ENCODE peak calls at places on chromosomes 6 and 20, in five cellular contexts. X is cardiac muscle cell; O is CD8-positive, alpha-beta T cell; I is lower lobe of right lung; Z is DND-41. J is an unnamed sample.

GRCh38 chr6:11341867-11342266 is 109.4 kb upstream of the NEDD9 start:
- DNase-seq in X (peak; percentile 59), I (no peak), Z (no peak), O (no peak), J (no peak)

GRCh38 chr6:39347906-39348585 is 25.5 kb upstream of the KCNK16 start:
- DNase-seq in Z (peak; percentile 71), I (peak; percentile 78), X (peak; percentile 73), O (peak; percentile 36), J (peak; percentile 84)

GRCh38 chr6:115969207-115969929 is 91.3 kb downstream of the FRK start:
- DNase-seq in O (no peak), Z (no peak), I (no peak), X (peak; percentile 37), J (no peak)

GRCh38 chr20:62918830-62919229 is 7.5 kb downstream of the DIDO1 start:
- DNase-seq in Z (peak; percentile 62), I (peak; percentile 29), X (no peak), O (peak; percentile 30), J (no peak)

GRCh38 chr6:154403803-154404202 is 47.2 kb upstream of the IPCEF1 start:
- DNase-seq in Z (peak; percentile 8), X (peak; percentile 75), O (no peak), I (no peak), J (no peak)

GRCh38 chr6:44665143-44665542 is 277.6 kb downstream of the CDC5L start:
- DNase-seq in O (no peak), I (no peak), X (no peak), Z (no peak), J (no peak)

GRCh38 chr6:21665436-21666199 is 72.1 kb downstream of the SOX4 start:
- DNase-seq in O (no peak), I (no peak), Z (no peak), X (no peak), J (no peak)

GRCh38 chr20:54257090-54257816 is 49.4 kb downstream of the PFDN4 start:
- DNase-seq in I (no peak), O (no peak), X (peak; percentile 95), Z (no peak), J (no peak)

GRCh38 chr6:56445818-56446217 is 196.9 kb downstream of the DST start:
- DNase-seq in X (peak; percentile 27), I (no peak), Z (no peak), O (no peak), J (no peak)

GRCh38 chr20:43940518-43941225 is 26.0 kb downstream of the TOX2 start:
- DNase-seq in Z (no peak), X (no peak), I (no peak), O (no peak), J (no peak)

GRCh38 chr20:35602851-35603495 is 12.7 kb upstream of the SPAG4 start:
- DNase-seq in Z (no peak), O (no peak), X (no peak), I (no peak), J (no peak)

GRCh38 chr20:47500554-47500953 is 1.1 kb upstream of the NCOA3 start:
- DNase-seq in O (no peak), I (no peak), Z (no peak), X (no peak), J (no peak)

GRCh38 chr6:43933111-43933885 is 163.3 kb downstream of the VEGFA start:
- DNase-seq in X (no peak), O (no peak), I (peak; percentile 6), Z (no peak), J (no peak)

GRCh38 chr6:12543953-12544352 is 172.6 kb upstream of the PHACTR1 start:
- DNase-seq in O (no peak), I (no peak), Z (no peak), X (no peak), J (no peak)

GRCh38 chr6:121430514-121431460 is 4.7 kb upstream of the GJA1 start:
- DNase-seq in I (no peak), X (peak; percentile 73), Z (peak; percentile 11), O (no peak), J (no peak)

DNA sequence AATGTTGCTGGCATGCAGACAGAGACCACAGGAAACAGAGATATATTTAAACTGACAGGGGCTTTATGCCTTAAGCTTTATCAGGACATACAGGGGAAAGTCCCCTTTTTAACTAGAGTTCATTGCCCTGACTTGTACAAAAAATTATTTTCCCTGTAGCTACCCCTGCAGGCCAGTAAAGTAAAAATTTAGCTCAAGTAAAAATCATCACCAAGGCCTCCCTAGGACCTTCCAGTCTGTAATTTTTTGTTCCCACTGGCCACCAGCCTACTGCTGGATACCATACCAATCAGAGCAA is 711.9 kb upstream of the NRSN1 start:
- DNase-seq in O (no peak), Z (no peak), X (peak; percentile 81), I (no peak), J (no peak)
- TF ChIP-seq CTCF in O (no peak), Z (peak; percentile 30), X (peak; percentile 53), I (no peak), J (no peak)

GRCh38 chr6:104954091-104954797 is 2.7 kb upstream of the LIN28B start:
- DNase-seq in Z (no peak), X (no peak), I (no peak), O (no peak), J (no peak)
- H3K4me3 ChIP-seq in Z (no peak overlapping the region), X (peak overlapping the region; percentile 76), I (no peak overlapping the region), O (no peak overlapping the region), J (no peak overlapping the region)

GRCh38 chr6:2854394-2854982 is 12.8 kb upstream of the SERPINB1 start:
- DNase-seq in I (no peak), Z (no peak), O (no peak), X (peak; percentile 71), J (no peak)
- H3K4me1 ChIP-seq in I (peaks cover 81% of the 10 kb centered on the region), Z (peaks cover 25% of the 10 kb centered on the region), O (peaks cover 61% of the 10 kb centered on the region), X (peaks cover 10% of the 10 kb centered on the region), J (peaks cover 6% of the 10 kb centered on the region)

GRCh38 chr6:73580247-73581149 is 59.7 kb upstream of the EEF1A1 start:
- DNase-seq in X (peak; percentile 97), O (peak; percentile 44), Z (no peak), I (peak; percentile 85), J (peak; percentile 62)
- TF ChIP-seq CTCF in X (peak; percentile 54), O (no peak), Z (no peak), I (peak; percentile 58), J (no peak)

J was measured in mucosa of descending colon.